ENCODE peak calls at places on chromosomes 3 and 15, in five cellular contexts. R, W, L, X and A are unnamed samples.

GRCh38 chr3:110623571-110623970 is 448.0 kb upstream of the NECTIN3 start:
- DNase-seq in L (no peak), X (no peak), W (no peak), R (no peak), A (no peak)

GRCh38 chr15:31271224-31271635 is 55.4 kb upstream of the KLF13 start:
- DNase-seq in R (no peak), W (no peak), L (no peak), X (no peak), A (no peak)

GRCh38 chr3:177752841-177753240 is 555.6 kb upstream of the TBL1XR1 start:
- DNase-seq in W (no peak), X (no peak), R (no peak), L (peak), A (no peak)

GRCh38 chr3:185988080-185988815 is 50.4 kb upstream of the TRA2B start:
- DNase-seq in X (no peak), W (no peak), L (peak), R (no peak), A (no peak)

GRCh38 chr15:62067448-62068044 is 769 bp downstream of the C2CD4A start:
- DNase-seq in W (no peak), L (peak), R (no peak), X (no peak), A (peak)

GRCh38 chr15:31552482-31553099 is 226.0 kb downstream of the KLF13 start:
- DNase-seq in X (no peak), L (no peak), W (no peak), R (no peak), A (no peak)

GRCh38 chr3:129344540-129345220 is 66.0 kb downstream of the HMCES start:
- DNase-seq in X (no peak), R (peak), W (no peak), L (no peak), A (no peak)

GRCh38 chr3:156554515-156554841 is 439 bp downstream of the SSR3 start:
- DNase-seq in L (no peak), W (no peak), X (no peak), R (no peak), A (no peak)

GRCh38 chr3:9957214-9957613 is 5.0 kb upstream of the PRRT3 start:
- DNase-seq in W (no peak), R (no peak), L (no peak), X (no peak), A (no peak)

GRCh38 chr3:38662544-38662943 is 13.1 kb upstream of the SCN5A start:
- DNase-seq in X (no peak), L (no peak), W (peak), R (no peak), A (no peak)

GRCh38 chr3:32835943-32836342 is 18.1 kb downstream of the TRIM71 start:
- DNase-seq in R (no peak), L (no peak), W (no peak), X (no peak), A (no peak)

DNA sequence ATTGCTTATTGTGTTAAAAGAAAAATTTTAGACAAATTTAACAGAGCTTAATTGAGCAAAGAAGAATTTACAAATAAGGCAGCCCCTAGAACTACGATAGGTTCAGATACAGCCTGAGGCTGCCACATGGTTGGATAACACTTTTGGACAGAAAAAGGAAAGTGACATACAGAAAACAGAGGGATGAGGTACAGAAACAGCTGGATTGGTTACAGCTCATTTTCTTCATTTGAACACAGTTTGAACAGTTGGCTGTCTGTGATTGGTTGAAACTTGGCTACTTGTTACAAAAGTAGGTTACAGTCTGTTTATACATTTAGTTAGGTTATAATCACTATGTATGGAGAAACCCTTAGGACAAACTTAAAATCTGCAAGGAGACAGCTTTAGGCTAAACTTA is 46.0 kb downstream of the STARD9 start:
- DNase-seq in X (no peak), R (no peak), L (no peak), W (no peak), A (no peak)
- TF ChIP-seq JUND in X (no peak), R (no peak), L (no peak), W (no peak), A (no peak)

GRCh38 chr3:151012753-151013152 is 40.2 kb upstream of the CLRN1 start:
- DNase-seq in W (no peak), R (no peak), X (no peak), L (no peak), A (no peak)

GRCh38 chr3:151008699-151009098 is 36.2 kb upstream of the CLRN1 start:
- DNase-seq in W (peak), L (peak), X (no peak), R (no peak), A (peak)

GRCh38 chr3:151009981-151010380 is 37.5 kb upstream of the CLRN1 start:
- DNase-seq in X (no peak), L (no peak), W (no peak), R (no peak), A (peak)

GRCh38 chr3:151009430-151009829 is 36.9 kb upstream of the CLRN1 start:
- DNase-seq in R (no peak), X (no peak), W (no peak), L (no peak), A (no peak)

DNA sequence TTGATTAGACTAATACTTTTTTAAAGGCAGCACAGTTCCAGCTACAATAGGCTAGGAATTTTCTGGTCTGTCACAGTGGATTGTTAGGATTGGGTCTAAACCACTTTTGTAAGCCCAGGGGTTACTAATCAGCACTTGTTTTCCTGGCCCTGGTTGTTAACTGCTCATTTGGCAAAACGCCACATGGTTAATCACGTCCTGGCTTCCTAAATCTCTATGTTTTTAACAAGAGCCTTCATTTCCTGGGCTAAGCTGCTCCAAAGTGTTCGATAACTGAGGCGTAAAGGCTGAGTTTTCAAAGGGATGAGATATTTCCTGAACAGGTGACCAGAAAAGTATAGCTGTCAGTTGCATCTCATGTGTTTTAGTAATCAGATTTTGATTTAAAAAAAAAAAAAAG is 38.9 kb upstream of the CLRN1 start:
- DNase-seq in L (no peak), X (no peak), W (no peak), R (no peak), A (no peak)
- TF ChIP-seq JUND in L (no peak), X (no peak), W (no peak), R (no peak), A (no peak)

GRCh38 chr15:66515901-66516322 is 10.8 kb downstream of the ZWILCH start:
- DNase-seq in W (no peak), L (no peak), X (no peak), R (no peak), A (no peak)
- TF ChIP-seq JUND in W (no peak), L (no peak), X (no peak), R (no peak), A (no peak)

DNA sequence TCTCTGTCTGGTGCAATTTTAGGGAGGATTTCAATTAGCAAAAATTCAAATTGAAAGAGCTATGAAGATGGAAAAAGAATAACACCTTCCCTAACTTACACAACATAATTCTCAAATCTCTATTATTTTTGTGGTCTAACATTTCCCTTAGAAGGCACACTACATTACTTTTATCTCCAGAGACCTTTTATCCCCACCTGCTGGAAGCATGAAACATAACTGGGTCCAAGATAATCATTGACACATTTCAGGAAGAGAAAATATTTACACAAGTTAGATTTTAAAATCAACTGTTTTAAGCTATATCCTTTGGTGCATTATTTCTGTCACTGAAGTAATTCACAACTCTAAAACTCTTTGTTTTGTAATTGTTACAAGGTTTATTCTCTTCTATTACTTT is 779.5 kb downstream of the ROBO1 start:
- DNase-seq in L (peak), R (no peak), W (no peak), X (no peak), A (no peak)
- TF ChIP-seq JUND in L (no peak), R (no peak), W (no peak), X (no peak), A (no peak)

GRCh38 chr3:119817071-119817470 is 35.2 kb downstream of the NR1I2 start:
- DNase-seq in R (no peak), X (no peak), L (no peak), W (no peak), A (no peak)

GRCh38 chr3:119815716-119816115 is 33.8 kb downstream of the NR1I2 start:
- DNase-seq in W (no peak), X (no peak), R (no peak), L (no peak), A (no peak)

GRCh38 chr3:119817964-119818363 is 36.1 kb downstream of the NR1I2 start:
- DNase-seq in X (no peak), W (no peak), L (no peak), R (no peak), A (no peak)

GRCh38 chr3:119819806-119820205 is 37.9 kb downstream of the NR1I2 start:
- DNase-seq in L (no peak), R (no peak), W (no peak), X (no peak), A (no peak)
- TF ChIP-seq JUND in L (no peak), R (no peak), W (no peak), X (no peak), A (no peak)

DNA sequence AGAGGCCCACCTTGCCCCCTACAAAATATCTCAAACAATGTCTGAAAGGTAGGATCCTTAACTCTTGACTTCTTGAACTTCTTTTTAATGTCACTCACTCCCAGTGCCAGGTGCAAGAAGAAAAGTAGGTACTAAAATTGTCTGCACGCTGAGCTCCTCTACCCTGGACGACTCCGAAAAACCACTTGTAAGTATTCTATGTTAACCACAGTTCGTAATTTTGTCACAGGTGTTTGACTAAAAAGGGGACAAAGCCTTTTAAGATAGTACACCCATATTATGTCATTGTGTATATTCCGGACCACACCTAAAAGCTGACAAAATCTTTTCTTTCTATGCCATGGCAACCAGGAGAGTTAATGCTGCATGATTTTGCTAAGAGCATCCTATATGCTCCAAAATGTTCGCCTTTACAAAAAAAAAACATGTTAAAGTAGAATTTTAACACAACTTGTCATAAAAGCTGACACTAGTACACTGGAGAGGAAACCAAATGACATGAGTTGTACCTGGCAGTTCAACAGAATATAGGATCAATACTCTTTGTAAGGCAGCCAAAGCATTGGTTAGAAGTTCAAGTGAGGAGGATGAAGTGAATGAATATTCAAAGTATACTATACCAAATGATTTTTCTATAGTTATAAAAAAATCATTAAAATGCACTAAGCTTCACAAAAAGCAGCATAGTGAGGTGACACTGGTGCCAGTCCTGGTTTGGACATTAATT is 210.5 kb downstream of the FOXP1 start:
- DNase-seq in X (no peak), L (no peak), W (no peak), R (no peak), A (no peak)
- TF ChIP-seq JUND in X (no peak), L (no peak), W (no peak), R (no peak), A (no peak)

GRCh38 chr3:169286992-169287391 is 376.5 kb downstream of the MECOM start:
- DNase-seq in W (no peak), X (no peak), L (no peak), R (no peak), A (no peak)

GRCh38 chr3:169286214-169286613 is 377.3 kb downstream of the MECOM start:
- DNase-seq in R (no peak), W (no peak), L (no peak), X (no peak), A (no peak)

GRCh38 chr3:169283902-169284451 is 379.5 kb downstream of the MECOM start:
- DNase-seq in L (no peak), X (no peak), W (no peak), R (no peak), A (no peak)

GRCh38 chr3:169288548-169288947 is 375.0 kb downstream of the MECOM start:
- DNase-seq in X (no peak), R (no peak), L (no peak), W (no peak), A (no peak)

DNA sequence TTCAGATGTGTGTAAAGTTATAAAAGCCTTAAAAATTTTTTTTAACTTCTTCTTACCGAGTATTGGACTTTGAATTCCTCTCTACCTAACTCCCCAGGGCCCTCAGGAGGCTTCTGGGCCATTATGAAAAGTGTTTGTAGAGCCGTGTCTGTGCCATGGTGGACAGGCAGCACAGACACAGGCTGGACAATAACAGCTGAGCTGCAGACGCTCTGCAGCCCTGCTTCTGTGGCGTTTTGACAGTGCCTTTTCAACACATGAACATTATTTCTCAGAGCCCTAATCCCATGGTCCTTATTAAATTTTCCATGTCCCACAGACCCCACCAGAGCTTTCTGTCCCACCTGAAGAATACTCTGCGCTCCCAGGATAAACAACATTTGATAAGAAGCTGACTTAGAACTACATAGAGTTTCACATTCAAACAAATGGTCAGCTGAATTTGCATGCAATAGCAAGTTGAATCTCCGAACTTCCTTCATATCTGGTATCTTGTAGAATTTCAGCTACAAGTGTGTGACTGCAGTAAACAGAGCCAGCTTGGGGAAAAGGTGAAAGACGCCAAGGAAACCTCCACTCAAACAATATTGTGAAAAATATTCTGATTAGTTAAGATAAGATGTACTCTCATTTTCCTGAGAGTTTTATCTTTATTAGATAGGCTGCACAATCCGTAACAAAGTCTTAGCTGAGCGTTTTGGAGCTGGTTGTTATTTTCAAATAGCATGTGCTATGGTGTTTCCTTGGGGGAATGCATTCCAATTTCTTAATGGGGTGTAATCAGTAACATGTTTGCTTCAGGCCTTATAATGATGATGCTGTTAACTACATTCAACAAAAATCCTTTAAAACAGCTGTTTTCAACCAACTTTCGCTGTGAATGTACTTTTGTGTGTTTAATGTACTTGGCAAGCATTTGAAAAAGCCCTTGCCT is 378.2 kb downstream of the MECOM start:
- DNase-seq in R (no peak), X (no peak), W (no peak), L (no peak), A (no peak)
- TF ChIP-seq JUND in R (no peak), X (no peak), W (no peak), L (no peak), A (no peak)

GRCh38 chr15:58473720-58474119 is 41.9 kb downstream of the LIPC start:
- DNase-seq in L (no peak), W (no peak), R (no peak), X (peak), A (no peak)
- TF ChIP-seq JUND in L (peak), W (no peak), R (peak), X (no peak), A (no peak)

GRCh38 chr3:139532996-139533395 is 6.5 kb downstream of the RBP1 start:
- DNase-seq in R (no peak), L (peak), X (no peak), W (no peak), A (no peak)
- TF ChIP-seq JUND in R (no peak), L (no peak), X (no peak), W (no peak), A (no peak)

GRCh38 chr3:50120364-50121095 is 31.8 kb downstream of the RBM5 start:
- DNase-seq in R (no peak), X (no peak), L (no peak), W (no peak), A (no peak)

GRCh38 chr3:50122661-50123391 is 32.3 kb upstream of the SEMA3F start:
- DNase-seq in L (peak), X (no peak), R (no peak), W (no peak), A (no peak)

GRCh38 chr3:50121416-50122032 is 32.8 kb downstream of the RBM5 start:
- DNase-seq in L (peak), X (peak), W (peak), R (peak), A (peak)

GRCh38 chr3:50123394-50124361 is 31.4 kb upstream of the SEMA3F start:
- DNase-seq in X (no peak), R (no peak), L (peak), W (no peak), A (no peak)

GRCh38 chr3:50122071-50122470 is 33.1 kb upstream of the SEMA3F start:
- DNase-seq in L (no peak), X (no peak), R (no peak), W (no peak), A (peak)
- TF ChIP-seq JUND in L (no peak), X (no peak), R (no peak), W (no peak), A (no peak)